ENCODE peak calls at places on chromosomes 1 and 21, in nine cellular contexts. S, Q, U, F, J, P, H, W and G are unnamed samples.

GRCh38 chr1:83077411-83077810 is 921.5 kb downstream of the TTLL7 start:
- DNase-seq in S (no peak), Q (no peak), U (no peak), F (no peak), J (no peak), P (no peak), H (no peak), W (no peak), G (no peak)

GRCh38 chr1:233357595-233358446 is 30.3 kb downstream of the MAP3K21 start:
- DNase-seq in S (no peak), Q (no peak), U (no peak), F (no peak), J (no peak), P (no peak), H (no peak), W (no peak), G (no peak)

GRCh38 chr1:67019600-67020136 is 34.3 kb downstream of the SLC35D1 start:
- DNase-seq in S (no peak), Q (no peak), U (peak), F (no peak), J (peak), P (peak), H (no peak), W (no peak), G (no peak)

GRCh38 chr1:29690156-29690555 is 453.8 kb downstream of the PTPRU start:
- DNase-seq in S (no peak), Q (no peak), U (no peak), F (no peak), J (no peak), P (no peak), H (no peak), W (no peak), G (no peak)

GRCh38 chr1:103197266-103197665 is 88.9 kb upstream of the COL11A1 start:
- DNase-seq in S (no peak), Q (no peak), U (no peak), F (no peak), J (no peak), P (no peak), H (no peak), W (no peak), G (no peak)

GRCh38 chr1:160862151-160863061 is at the start of gene CD244:
- DNase-seq in S (no peak), Q (peak), U (no peak), F (no peak), J (no peak), P (peak), H (peak), W (peak), G (peak)

GRCh38 chr1:24931481-24932221 is 1.6 kb upstream of the RUNX3 start:
- DNase-seq in S (no peak), Q (no peak), U (no peak), F (no peak), J (no peak), P (peak), H (no peak), W (no peak), G (peak)

GRCh38 chr1:176790771-176791170 is 327.8 kb downstream of the PAPPA2 start:
- DNase-seq in S (no peak), Q (no peak), U (no peak), F (no peak), J (no peak), P (no peak), H (no peak), W (no peak), G (no peak)

GRCh38 chr1:109805486-109806180 is 41.9 kb upstream of the EPS8L3 start:
- DNase-seq in S (no peak), Q (no peak), U (peak), F (peak), J (no peak), P (peak), H (peak), W (no peak), G (no peak)

GRCh38 chr21:41641821-41642368 is 125.0 kb downstream of the RIPK4 start:
- DNase-seq in S (peak), Q (peak), U (peak), F (peak), J (no peak), P (peak), H (no peak), W (no peak), G (no peak)

GRCh38 chr1:1947493-1947892 is 28.4 kb upstream of the TMEM52 start:
- DNase-seq in S (no peak), Q (no peak), U (no peak), F (no peak), J (no peak), P (no peak), H (peak), W (no peak), G (no peak)

GRCh38 chr1:113982955-113983742 is 3.9 kb downstream of the OLFML3 start:
- DNase-seq in S (no peak), Q (no peak), U (no peak), F (peak), J (no peak), P (no peak), H (no peak), W (no peak), G (no peak)

GRCh38 chr1:23865543-23865930 is 2.6 kb downstream of the FUCA1 start:
- DNase-seq in S (no peak), Q (peak), U (no peak), F (no peak), J (no peak), P (no peak), H (no peak), W (no peak), G (no peak)

DNA sequence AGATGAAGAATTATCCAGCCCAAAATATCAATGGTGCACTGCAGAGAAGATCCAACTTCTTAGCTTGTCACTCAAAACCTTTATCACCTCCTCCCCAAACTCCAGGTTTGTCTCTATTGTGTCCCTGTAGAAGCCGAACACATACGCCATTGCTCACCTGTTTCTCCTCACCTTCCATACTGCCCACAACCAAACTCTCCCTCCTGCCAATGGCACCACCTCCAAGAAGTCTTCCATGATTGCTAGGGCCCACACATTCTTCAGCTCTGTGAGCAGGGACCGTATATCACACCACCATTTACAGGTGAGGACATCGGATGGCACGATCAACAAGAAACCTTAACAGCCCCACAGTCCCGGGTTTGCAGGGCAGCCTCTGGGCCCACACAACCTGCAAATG is 2.2 kb downstream of the LAPTM5 start:
- DNase-seq in S (no peak), Q (no peak), U (no peak), F (no peak), J (no peak), P (no peak), H (no peak), W (no peak), G (no peak)
- H3K4me3 ChIP-seq in S (no peak), Q (no peak), U (no peak), F (no peak), J (no peak), P (no peak), H (peak), W (no peak), G (peak)

GRCh38 chr1:155128755-155129473 is 1.2 kb downstream of the EFNA1 start:
- DNase-seq in S (no peak), Q (peak), U (no peak), F (peak), J (no peak), P (peak), H (peak), W (no peak), G (peak)

GRCh38 chr1:155131846-155132245 is 3.8 kb upstream of the SLC50A1 start:
- DNase-seq in S (no peak), Q (no peak), U (no peak), F (no peak), J (no peak), P (no peak), H (no peak), W (no peak), G (no peak)

GRCh38 chr1:155133799-155134281 is 1.8 kb upstream of the SLC50A1 start:
- DNase-seq in S (no peak), Q (no peak), U (no peak), F (no peak), J (no peak), P (no peak), H (no peak), W (no peak), G (no peak)

GRCh38 chr1:155130272-155131006 is 2.8 kb downstream of the EFNA1 start:
- DNase-seq in S (no peak), Q (no peak), U (no peak), F (no peak), J (no peak), P (peak), H (no peak), W (no peak), G (no peak)

DNA sequence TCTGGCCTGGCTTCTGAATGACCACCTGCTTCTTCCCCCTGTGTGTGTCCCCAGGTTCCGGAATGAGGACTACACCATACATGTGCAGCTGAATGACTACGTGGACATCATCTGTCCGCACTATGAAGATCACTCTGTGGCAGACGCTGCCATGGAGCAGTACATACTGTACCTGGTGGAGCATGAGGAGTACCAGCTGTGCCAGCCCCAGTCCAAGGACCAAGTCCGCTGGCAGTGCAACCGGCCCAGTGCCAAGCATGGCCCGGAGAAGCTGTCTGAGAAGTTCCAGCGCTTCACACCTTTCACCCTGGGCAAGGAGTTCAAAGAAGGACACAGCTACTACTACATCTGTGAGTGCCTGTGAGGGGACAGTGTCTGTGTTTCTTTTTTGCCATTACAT is 3.6 kb downstream of the EFNA1 start:
- DNase-seq in S (no peak), Q (no peak), U (no peak), F (no peak), J (no peak), P (no peak), H (peak), W (no peak), G (no peak)
- H3K27ac ChIP-seq in S (no peak), Q (no peak), U (peak), F (no peak), J (no peak), P (no peak), H (peak), W (peak), G (no peak)

DNA sequence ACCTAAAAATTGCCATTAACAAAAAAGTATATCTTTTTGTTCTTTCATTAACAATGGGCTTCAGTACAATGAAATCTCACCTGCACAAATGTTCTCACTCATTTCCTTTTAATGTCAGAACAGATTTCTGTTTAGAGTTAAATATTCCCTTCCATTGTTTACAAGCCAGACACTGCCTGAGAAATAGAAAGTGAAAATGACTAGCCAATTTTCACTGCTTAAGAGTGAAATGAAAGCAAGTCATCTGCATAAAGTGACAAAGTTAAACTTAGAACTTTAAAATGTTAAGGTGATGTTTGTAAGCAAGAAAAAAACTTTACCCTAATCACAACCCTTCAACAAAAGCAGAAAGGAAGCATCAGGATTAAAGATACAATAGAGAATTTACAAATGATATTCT is 27.5 kb downstream of the COA6 start:
- DNase-seq in S (no peak), Q (no peak), U (no peak), F (no peak), J (no peak), P (no peak), H (no peak), W (no peak), G (no peak)
- H3K4me3 ChIP-seq in S (no peak), Q (no peak), U (no peak), F (no peak), J (no peak), P (no peak), H (no peak), W (no peak), G (peak)

GRCh38 chr1:206080421-206080820 is 27.4 kb downstream of the RHEX start:
- DNase-seq in S (no peak), Q (no peak), U (no peak), F (no peak), J (no peak), P (peak), H (no peak), W (no peak), G (no peak)

GRCh38 chr1:206079130-206079529 is 26.2 kb downstream of the RHEX start:
- DNase-seq in S (no peak), Q (no peak), U (no peak), F (no peak), J (no peak), P (no peak), H (no peak), W (no peak), G (no peak)

GRCh38 chr1:206083750-206084149 is 30.8 kb downstream of the RHEX start:
- DNase-seq in S (no peak), Q (no peak), U (no peak), F (no peak), J (no peak), P (no peak), H (no peak), W (no peak), G (no peak)

GRCh38 chr1:206081811-206082210 is 28.8 kb downstream of the RHEX start:
- DNase-seq in S (no peak), Q (no peak), U (no peak), F (no peak), J (no peak), P (no peak), H (no peak), W (no peak), G (no peak)

GRCh38 chr1:206082831-206083695 is 30.1 kb downstream of the RHEX start:
- DNase-seq in S (no peak), Q (no peak), U (no peak), F (no peak), J (no peak), P (no peak), H (no peak), W (no peak), G (no peak)
- H3K27ac ChIP-seq in S (no peak), Q (no peak), U (peak), F (no peak), J (no peak), P (no peak), H (no peak), W (no peak), G (no peak)

GRCh38 chr1:63774617-63775417 is 1.0 kb downstream of the ROR1 start:
- DNase-seq in S (peak), Q (peak), U (peak), F (peak), J (no peak), P (peak), H (peak), W (peak), G (no peak)

GRCh38 chr1:63779338-63779819 is 5.6 kb downstream of the ROR1 start:
- DNase-seq in S (no peak), Q (no peak), U (no peak), F (no peak), J (no peak), P (peak), H (no peak), W (no peak), G (no peak)

GRCh38 chr1:63777965-63778880 is 4.4 kb downstream of the ROR1 start:
- DNase-seq in S (no peak), Q (no peak), U (no peak), F (no peak), J (no peak), P (peak), H (no peak), W (no peak), G (no peak)

GRCh38 chr1:63775418-63776127 is 1.8 kb downstream of the ROR1 start:
- DNase-seq in S (no peak), Q (peak), U (no peak), F (no peak), J (no peak), P (peak), H (no peak), W (no peak), G (no peak)

DNA sequence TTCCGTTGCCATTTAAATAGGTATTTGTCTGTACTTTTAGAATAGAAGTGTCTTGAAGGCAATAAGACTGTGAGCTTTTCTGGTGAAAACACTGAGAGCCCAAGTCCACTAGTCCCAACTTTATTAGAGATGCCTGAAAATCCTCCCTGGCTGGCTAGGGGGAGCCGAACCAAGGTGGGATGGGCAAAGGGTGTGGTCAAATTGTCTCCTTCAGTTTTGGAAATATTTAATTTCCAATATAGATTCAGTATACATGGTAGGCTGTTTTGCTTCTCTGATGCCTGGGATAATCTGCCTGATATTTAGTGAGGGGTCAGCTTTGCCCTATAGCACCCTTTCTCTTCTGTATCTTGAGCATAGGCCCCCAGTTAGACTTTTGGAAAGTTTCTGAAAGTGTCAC is 3.5 kb downstream of the ROR1 start:
- DNase-seq in S (no peak), Q (peak), U (no peak), F (no peak), J (no peak), P (no peak), H (no peak), W (no peak), G (no peak)
- H3K4me3 ChIP-seq in S (no peak), Q (peak), U (no peak), F (no peak), J (no peak), P (no peak), H (no peak), W (no peak), G (no peak)

GRCh38 chr1:201378804-201379203 is 1.3 kb upstream of the TNNT2 start:
- DNase-seq in S (no peak), Q (no peak), U (no peak), F (no peak), J (no peak), P (no peak), H (no peak), W (no peak), G (no peak)

GRCh38 chr1:201377611-201378092 is at the start of gene TNNT2:
- DNase-seq in S (no peak), Q (no peak), U (no peak), F (no peak), J (no peak), P (peak), H (no peak), W (no peak), G (no peak)

GRCh38 chr1:201381130-201381529 is 3.6 kb upstream of the TNNT2 start:
- DNase-seq in S (no peak), Q (no peak), U (no peak), F (no peak), J (no peak), P (no peak), H (peak), W (peak), G (no peak)

GRCh38 chr1:201376464-201377374 is 761 bp downstream of the TNNT2 start:
- DNase-seq in S (peak), Q (peak), U (no peak), F (no peak), J (peak), P (peak), H (no peak), W (no peak), G (no peak)

DNA sequence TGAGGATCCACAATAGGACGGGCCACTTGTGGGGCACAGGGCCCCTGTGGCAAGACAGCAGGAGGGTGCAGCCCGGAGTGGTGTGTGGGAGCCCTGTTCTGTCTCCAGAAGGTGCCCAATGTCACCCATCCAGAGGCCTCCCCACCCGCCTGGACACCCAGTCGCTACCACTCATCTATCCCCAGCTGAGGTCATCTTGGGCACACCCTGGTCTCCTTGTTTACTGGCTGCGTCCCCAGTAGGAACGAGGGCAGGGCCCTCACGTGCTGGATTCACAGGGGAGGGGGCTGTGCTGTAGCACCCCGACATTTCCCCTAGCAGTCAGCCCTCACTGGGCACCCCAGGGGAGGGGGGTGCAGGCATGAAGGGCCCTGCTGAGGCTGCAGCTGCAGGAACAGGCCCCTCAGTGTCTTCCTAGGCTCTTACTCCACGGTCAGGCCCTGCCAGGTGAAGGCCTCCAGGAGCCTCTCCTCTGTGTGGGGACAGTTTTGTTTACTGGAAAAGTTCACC is 2.3 kb upstream of the TNNT2 start:
- DNase-seq in S (no peak), Q (no peak), U (no peak), F (no peak), J (no peak), P (no peak), H (no peak), W (no peak), G (no peak)
- H3K27ac ChIP-seq in S (no peak), Q (no peak), U (no peak), F (no peak), J (no peak), P (no peak), H (no peak), W (no peak), G (no peak)